ENCODE peak calls at places on chromosome 21, in six cellular contexts. R is AG08396, K is mucosa of descending colon, C is A172, L is amniotic stem cell, S is hepatic stellate cell. G is an unnamed sample.

GRCh38 chr21:44701541-44701940 is 4.6 kb downstream of the KRTAP10-12 start:
- DNase-seq in K (no peak), S (no peak), C (no peak), R (no peak), L (no peak), G (no peak)

GRCh38 chr21:46431884-46432488 is 26.7 kb upstream of the DIP2A start:
- DNase-seq in R (no peak), C (no peak), K (peak), S (no peak), L (no peak), G (no peak)

GRCh38 chr21:33478858-33479678 is 706 bp downstream of the TMEM50B start:
- DNase-seq in R (peak), S (peak), C (peak), K (peak), L (no peak), G (peak)

GRCh38 chr21:37168666-37169065 is 95.6 kb downstream of the TTC3 start:
- DNase-seq in S (no peak), L (no peak), K (no peak), C (no peak), R (no peak), G (no peak)

GRCh38 chr21:34602061-34602460 is 12.9 kb downstream of the RCAN1 start:
- DNase-seq in R (no peak), L (no peak), C (no peak), K (no peak), S (no peak), G (no peak)

GRCh38 chr21:39696620-39697019 is 48.4 kb upstream of the IGSF5 start:
- DNase-seq in S (no peak), K (no peak), L (no peak), C (no peak), R (no peak), G (no peak)

GRCh38 chr21:45718413-45718812 is 74.9 kb downstream of the PCBP3 start:
- DNase-seq in R (no peak), L (no peak), C (no peak), S (no peak), K (no peak), G (no peak)

GRCh38 chr21:33033094-33033951 is 7.6 kb downstream of the OLIG2 start:
- DNase-seq in S (no peak), L (no peak), K (no peak), C (no peak), R (no peak), G (no peak)

GRCh38 chr21:34845521-34846213 is 176.9 kb downstream of the CLIC6 start:
- DNase-seq in L (peak), R (peak), C (peak), K (no peak), S (peak), G (no peak)

GRCh38 chr21:46217511-46218196 is 10.9 kb downstream of the LSS start:
- DNase-seq in C (no peak), R (no peak), L (no peak), S (no peak), K (no peak), G (no peak)

GRCh38 chr21:40208206-40208950 is 341.1 kb downstream of the PCP4 start:
- DNase-seq in R (no peak), K (no peak), S (no peak), L (no peak), C (no peak), G (no peak)

G was measured in HL-60.